ENCODE peak calls at places on chromosomes 4 and X, in seven cellular contexts. One of them, this sample, is unnamed.

GRCh38 chrX:73877687-73878086 is 314.7 kb downstream of the CHIC1 start:
- DNase-seq in cardiac muscle cell: no peak
- DNase-seq in endodermal cell: peak
- DNase-seq in CD4-positive, alpha-beta T cell: no peak
- DNase-seq in aorta: no peak
- DNase-seq in SJSA1: no peak
- DNase-seq in CD4-positive, CD25-positive, alpha-beta regulatory T cell: no peak
- DNase-seq in this sample: no peak

GRCh38 chrX:119417842-119418241 is 18.7 kb downstream of the SLC25A43 start:
- DNase-seq in cardiac muscle cell: peak
- DNase-seq in endodermal cell: no peak
- DNase-seq in CD4-positive, alpha-beta T cell: no peak
- DNase-seq in aorta: no peak
- DNase-seq in SJSA1: no peak
- DNase-seq in CD4-positive, CD25-positive, alpha-beta regulatory T cell: peak
- DNase-seq in this sample: no peak

GRCh38 chr4:79442422-79442821 is 34.4 kb upstream of the GK2 start:
- DNase-seq in cardiac muscle cell: peak
- DNase-seq in endodermal cell: no peak
- DNase-seq in CD4-positive, alpha-beta T cell: no peak
- DNase-seq in aorta: no peak
- DNase-seq in SJSA1: no peak
- DNase-seq in CD4-positive, CD25-positive, alpha-beta regulatory T cell: no peak
- DNase-seq in this sample: no peak

GRCh38 chrX:125203737-125204578 is 115.7 kb upstream of the TEX13C start:
- DNase-seq in cardiac muscle cell: no peak
- DNase-seq in endodermal cell: peak
- DNase-seq in CD4-positive, alpha-beta T cell: no peak
- DNase-seq in aorta: peak
- DNase-seq in SJSA1: no peak
- DNase-seq in CD4-positive, CD25-positive, alpha-beta regulatory T cell: no peak
- DNase-seq in this sample: no peak

GRCh38 chrX:41164469-41164868 is 79.2 kb downstream of the USP9X start:
- DNase-seq in cardiac muscle cell: no peak
- DNase-seq in endodermal cell: no peak
- DNase-seq in CD4-positive, alpha-beta T cell: no peak
- DNase-seq in aorta: no peak
- DNase-seq in SJSA1: no peak
- DNase-seq in CD4-positive, CD25-positive, alpha-beta regulatory T cell: no peak
- DNase-seq in this sample: no peak

GRCh38 chr4:10083331-10083769 is 33.2 kb downstream of the WDR1 start:
- DNase-seq in cardiac muscle cell: no peak
- DNase-seq in endodermal cell: no peak
- DNase-seq in CD4-positive, alpha-beta T cell: no peak
- DNase-seq in aorta: peak
- DNase-seq in SJSA1: no peak
- DNase-seq in CD4-positive, CD25-positive, alpha-beta regulatory T cell: no peak
- DNase-seq in this sample: no peak

GRCh38 chrX:78316310-78316709 is 11.1 kb downstream of the CYSLTR1 start:
- DNase-seq in cardiac muscle cell: no peak
- DNase-seq in endodermal cell: no peak
- DNase-seq in CD4-positive, alpha-beta T cell: no peak
- DNase-seq in aorta: no peak
- DNase-seq in SJSA1: no peak
- DNase-seq in CD4-positive, CD25-positive, alpha-beta regulatory T cell: no peak
- DNase-seq in this sample: no peak

GRCh38 chr4:88605744-88606143 is 13.5 kb downstream of the HERC3 start:
- DNase-seq in cardiac muscle cell: no peak
- DNase-seq in endodermal cell: no peak
- DNase-seq in CD4-positive, alpha-beta T cell: no peak
- DNase-seq in aorta: no peak
- DNase-seq in SJSA1: no peak
- DNase-seq in CD4-positive, CD25-positive, alpha-beta regulatory T cell: no peak
- DNase-seq in this sample: no peak

GRCh38 chrX:120477453-120477852 is 8.4 kb upstream of the LAMP2 start:
- DNase-seq in cardiac muscle cell: no peak
- DNase-seq in endodermal cell: no peak
- DNase-seq in CD4-positive, alpha-beta T cell: no peak
- DNase-seq in aorta: no peak
- DNase-seq in SJSA1: no peak
- DNase-seq in CD4-positive, CD25-positive, alpha-beta regulatory T cell: no peak
- DNase-seq in this sample: no peak

GRCh38 chrX:150478496-150479492 is 89.6 kb upstream of the MTM1 start:
- DNase-seq in cardiac muscle cell: no peak
- DNase-seq in endodermal cell: no peak
- DNase-seq in CD4-positive, alpha-beta T cell: no peak
- DNase-seq in aorta: no peak
- DNase-seq in SJSA1: no peak
- DNase-seq in CD4-positive, CD25-positive, alpha-beta regulatory T cell: peak
- DNase-seq in this sample: no peak

GRCh38 chr4:99028187-99028586 is 32.7 kb downstream of the METAP1 start:
- DNase-seq in cardiac muscle cell: no peak
- DNase-seq in endodermal cell: no peak
- DNase-seq in CD4-positive, alpha-beta T cell: no peak
- DNase-seq in aorta: no peak
- DNase-seq in SJSA1: no peak
- DNase-seq in CD4-positive, CD25-positive, alpha-beta regulatory T cell: no peak
- DNase-seq in this sample: no peak

GRCh38 chr4:86536166-86536565 is 57.9 kb upstream of the PTPN13 start:
- DNase-seq in cardiac muscle cell: no peak
- DNase-seq in endodermal cell: no peak
- DNase-seq in CD4-positive, alpha-beta T cell: no peak
- DNase-seq in aorta: no peak
- DNase-seq in SJSA1: no peak
- DNase-seq in CD4-positive, CD25-positive, alpha-beta regulatory T cell: no peak
- DNase-seq in this sample: no peak

GRCh38 chr4:158161561-158162354 is 11.1 kb downstream of the GASK1B start:
- DNase-seq in cardiac muscle cell: peak
- DNase-seq in endodermal cell: no peak
- DNase-seq in CD4-positive, alpha-beta T cell: no peak
- DNase-seq in aorta: peak
- DNase-seq in SJSA1: peak
- DNase-seq in CD4-positive, CD25-positive, alpha-beta regulatory T cell: no peak
- DNase-seq in this sample: no peak

GRCh38 chr4:182862166-182862875 is 54.9 kb downstream of the DCTD start:
- DNase-seq in cardiac muscle cell: no peak
- DNase-seq in endodermal cell: peak
- DNase-seq in CD4-positive, alpha-beta T cell: no peak
- DNase-seq in aorta: no peak
- DNase-seq in SJSA1: no peak
- DNase-seq in CD4-positive, CD25-positive, alpha-beta regulatory T cell: no peak
- DNase-seq in this sample: no peak

GRCh38 chr4:82425478-82425877 is 4.8 kb downstream of the HNRNPDL start:
- DNase-seq in cardiac muscle cell: no peak
- DNase-seq in endodermal cell: no peak
- DNase-seq in CD4-positive, alpha-beta T cell: no peak
- DNase-seq in aorta: no peak
- DNase-seq in SJSA1: no peak
- DNase-seq in CD4-positive, CD25-positive, alpha-beta regulatory T cell: no peak
- DNase-seq in this sample: no peak

GRCh38 chrX:16516473-16516872 is 133.5 kb upstream of the S100G start:
- DNase-seq in cardiac muscle cell: no peak
- DNase-seq in endodermal cell: no peak
- DNase-seq in CD4-positive, alpha-beta T cell: no peak
- DNase-seq in aorta: no peak
- DNase-seq in SJSA1: no peak
- DNase-seq in CD4-positive, CD25-positive, alpha-beta regulatory T cell: no peak
- DNase-seq in this sample: no peak

GRCh38 chr4:57426779-57427395 is 316.7 kb upstream of the IGFBP7 start:
- DNase-seq in cardiac muscle cell: peak
- DNase-seq in endodermal cell: peak
- DNase-seq in CD4-positive, alpha-beta T cell: no peak
- DNase-seq in aorta: peak
- DNase-seq in SJSA1: peak
- DNase-seq in CD4-positive, CD25-positive, alpha-beta regulatory T cell: peak
- DNase-seq in this sample: peak

GRCh38 chr4:103400405-103400804 is 202.3 kb upstream of the CENPE start:
- DNase-seq in cardiac muscle cell: peak
- DNase-seq in endodermal cell: no peak
- DNase-seq in CD4-positive, alpha-beta T cell: no peak
- DNase-seq in aorta: no peak
- DNase-seq in SJSA1: no peak
- DNase-seq in CD4-positive, CD25-positive, alpha-beta regulatory T cell: no peak
- DNase-seq in this sample: no peak

GRCh38 chrX:103293118-103293517 is 16.6 kb upstream of the TCEAL5 start:
- DNase-seq in cardiac muscle cell: no peak
- DNase-seq in endodermal cell: no peak
- DNase-seq in CD4-positive, alpha-beta T cell: no peak
- DNase-seq in aorta: no peak
- DNase-seq in SJSA1: no peak
- DNase-seq in CD4-positive, CD25-positive, alpha-beta regulatory T cell: no peak
- DNase-seq in this sample: no peak

GRCh38 chrX:123189318-123189717 is 5.2 kb downstream of the GRIA3 start:
- DNase-seq in cardiac muscle cell: no peak
- DNase-seq in endodermal cell: no peak
- DNase-seq in CD4-positive, alpha-beta T cell: no peak
- DNase-seq in aorta: no peak
- DNase-seq in SJSA1: no peak
- DNase-seq in CD4-positive, CD25-positive, alpha-beta regulatory T cell: no peak
- DNase-seq in this sample: no peak

GRCh38 chr4:149441338-149441737 is 374.3 kb downstream of the IQCM start:
- DNase-seq in cardiac muscle cell: peak
- DNase-seq in endodermal cell: no peak
- DNase-seq in CD4-positive, alpha-beta T cell: no peak
- DNase-seq in aorta: no peak
- DNase-seq in SJSA1: no peak
- DNase-seq in CD4-positive, CD25-positive, alpha-beta regulatory T cell: no peak
- DNase-seq in this sample: no peak

GRCh38 chr4:124757121-124757520 is 44.6 kb upstream of the ANKRD50 start:
- DNase-seq in cardiac muscle cell: no peak
- DNase-seq in endodermal cell: no peak
- DNase-seq in CD4-positive, alpha-beta T cell: no peak
- DNase-seq in aorta: no peak
- DNase-seq in SJSA1: no peak
- DNase-seq in CD4-positive, CD25-positive, alpha-beta regulatory T cell: no peak
- DNase-seq in this sample: no peak

GRCh38 chrX:56733459-56734046 is 4.5 kb downstream of the NBDY start:
- DNase-seq in cardiac muscle cell: peak
- DNase-seq in endodermal cell: peak
- DNase-seq in CD4-positive, alpha-beta T cell: no peak
- DNase-seq in aorta: no peak
- DNase-seq in SJSA1: peak
- DNase-seq in CD4-positive, CD25-positive, alpha-beta regulatory T cell: peak
- DNase-seq in this sample: peak

GRCh38 chr4:54061873-54062272 is 2.5 kb downstream of the CHIC2 start:
- DNase-seq in cardiac muscle cell: no peak
- DNase-seq in endodermal cell: no peak
- DNase-seq in CD4-positive, alpha-beta T cell: no peak
- DNase-seq in aorta: no peak
- DNase-seq in SJSA1: no peak
- DNase-seq in CD4-positive, CD25-positive, alpha-beta regulatory T cell: no peak
- DNase-seq in this sample: no peak
- H3K27ac ChIP-seq in cardiac muscle cell: no peak
- H3K27ac ChIP-seq in endodermal cell: no peak
- H3K27ac ChIP-seq in CD4-positive, alpha-beta T cell: no peak
- H3K27ac ChIP-seq in aorta: no peak
- H3K27ac ChIP-seq in SJSA1: no peak
- H3K27ac ChIP-seq in CD4-positive, CD25-positive, alpha-beta regulatory T cell: peak
- H3K27ac ChIP-seq in this sample: no peak

GRCh38 chr4:169253904-169254303 is 16.9 kb downstream of the SH3RF1 start:
- DNase-seq in cardiac muscle cell: peak
- DNase-seq in endodermal cell: no peak
- DNase-seq in CD4-positive, alpha-beta T cell: no peak
- DNase-seq in aorta: no peak
- DNase-seq in SJSA1: peak
- DNase-seq in CD4-positive, CD25-positive, alpha-beta regulatory T cell: no peak
- DNase-seq in this sample: no peak

GRCh38 chr4:169252339-169253086 is 18.2 kb downstream of the SH3RF1 start:
- DNase-seq in cardiac muscle cell: peak
- DNase-seq in endodermal cell: no peak
- DNase-seq in CD4-positive, alpha-beta T cell: no peak
- DNase-seq in aorta: no peak
- DNase-seq in SJSA1: no peak
- DNase-seq in CD4-positive, CD25-positive, alpha-beta regulatory T cell: no peak
- DNase-seq in this sample: no peak

GRCh38 chr4:169251291-169252235 is 19.2 kb downstream of the SH3RF1 start:
- DNase-seq in cardiac muscle cell: no peak
- DNase-seq in endodermal cell: peak
- DNase-seq in CD4-positive, alpha-beta T cell: no peak
- DNase-seq in aorta: no peak
- DNase-seq in SJSA1: peak
- DNase-seq in CD4-positive, CD25-positive, alpha-beta regulatory T cell: no peak
- DNase-seq in this sample: no peak

GRCh38 chr4:169254546-169254983 is 16.2 kb downstream of the SH3RF1 start:
- DNase-seq in cardiac muscle cell: peak
- DNase-seq in endodermal cell: no peak
- DNase-seq in CD4-positive, alpha-beta T cell: no peak
- DNase-seq in aorta: peak
- DNase-seq in SJSA1: peak
- DNase-seq in CD4-positive, CD25-positive, alpha-beta regulatory T cell: no peak
- DNase-seq in this sample: peak

GRCh38 chr4:169253087-169253675 is 17.6 kb downstream of the SH3RF1 start:
- DNase-seq in cardiac muscle cell: no peak
- DNase-seq in endodermal cell: no peak
- DNase-seq in CD4-positive, alpha-beta T cell: no peak
- DNase-seq in aorta: no peak
- DNase-seq in SJSA1: peak
- DNase-seq in CD4-positive, CD25-positive, alpha-beta regulatory T cell: no peak
- DNase-seq in this sample: no peak
- H3K27ac ChIP-seq in cardiac muscle cell: no peak
- H3K27ac ChIP-seq in endodermal cell: no peak
- H3K27ac ChIP-seq in CD4-positive, alpha-beta T cell: no peak
- H3K27ac ChIP-seq in aorta: no peak
- H3K27ac ChIP-seq in SJSA1: peak
- H3K27ac ChIP-seq in CD4-positive, CD25-positive, alpha-beta regulatory T cell: no peak
- H3K27ac ChIP-seq in this sample: no peak

DNA sequence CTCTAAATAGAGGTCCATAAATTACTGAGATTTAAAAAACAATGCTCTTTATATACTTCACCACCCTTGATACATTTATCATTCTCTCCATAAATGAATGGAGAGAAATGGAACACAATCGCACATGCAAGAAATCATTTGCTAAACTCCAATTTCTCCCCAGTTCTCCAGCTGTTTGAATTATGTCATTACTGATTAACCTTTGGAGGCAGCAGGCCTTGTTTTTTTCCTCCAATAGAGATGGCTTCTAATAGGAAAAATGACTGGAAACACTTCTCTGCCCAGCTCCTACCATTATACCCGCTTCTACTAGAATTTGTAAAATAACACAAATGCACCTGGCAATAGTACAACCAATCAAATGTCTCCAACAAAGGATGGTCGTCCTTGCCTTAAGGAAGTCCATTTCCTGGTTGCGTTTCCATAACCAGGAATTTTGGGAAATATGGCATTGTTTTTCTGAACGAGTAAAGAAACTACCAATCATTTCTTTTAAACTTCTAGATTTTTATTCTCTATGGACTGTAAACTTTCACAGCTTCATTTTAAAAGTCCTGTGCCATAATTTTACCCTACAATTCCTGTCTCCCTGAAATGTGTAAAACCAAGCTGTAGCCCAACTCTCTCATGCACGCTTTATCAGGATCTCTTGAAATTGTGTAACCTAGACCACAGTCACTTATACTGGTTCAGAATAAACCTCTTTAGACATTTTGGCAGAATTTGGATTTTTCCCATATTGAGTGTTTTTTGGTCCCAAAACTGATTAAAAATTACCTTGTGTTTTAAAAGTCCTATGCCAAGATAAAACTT is 60.1 kb downstream of the APBB2 start:
- DNase-seq in cardiac muscle cell: peak
- DNase-seq in endodermal cell: no peak
- DNase-seq in CD4-positive, alpha-beta T cell: no peak
- DNase-seq in aorta: no peak
- DNase-seq in SJSA1: no peak
- DNase-seq in CD4-positive, CD25-positive, alpha-beta regulatory T cell: no peak
- DNase-seq in this sample: no peak
- H3K27ac ChIP-seq in cardiac muscle cell: no peak
- H3K27ac ChIP-seq in endodermal cell: no peak
- H3K27ac ChIP-seq in CD4-positive, alpha-beta T cell: no peak
- H3K27ac ChIP-seq in aorta: peak
- H3K27ac ChIP-seq in SJSA1: no peak
- H3K27ac ChIP-seq in CD4-positive, CD25-positive, alpha-beta regulatory T cell: no peak
- H3K27ac ChIP-seq in this sample: no peak

GRCh38 chr4:151993521-151993920 is 232.7 kb upstream of the GATB start:
- DNase-seq in cardiac muscle cell: no peak
- DNase-seq in endodermal cell: no peak
- DNase-seq in CD4-positive, alpha-beta T cell: no peak
- DNase-seq in aorta: no peak
- DNase-seq in SJSA1: no peak
- DNase-seq in CD4-positive, CD25-positive, alpha-beta regulatory T cell: peak
- DNase-seq in this sample: no peak
- H3K27ac ChIP-seq in cardiac muscle cell: no peak
- H3K27ac ChIP-seq in endodermal cell: no peak
- H3K27ac ChIP-seq in CD4-positive, alpha-beta T cell: no peak
- H3K27ac ChIP-seq in aorta: no peak
- H3K27ac ChIP-seq in SJSA1: no peak
- H3K27ac ChIP-seq in CD4-positive, CD25-positive, alpha-beta regulatory T cell: no peak
- H3K27ac ChIP-seq in this sample: no peak

This sample was measured in lung.